ENCODE peak calls at places on chromosomes 1 and 21, in four cellular contexts. J is HCT116, L is left lung, K is AG10803. X is an unnamed sample.
A peak's percentile ranks its signal among the peaks of the same experiment; 100 is the strongest.

GRCh38 chr1:203926025-203926540 is 64.7 kb downstream of the SNRPE start:
- DNase-seq in J (no peak), K (peak; percentile 67), L (no peak), X (peak; percentile 71)

GRCh38 chr1:185345913-185346717 is 29.1 kb upstream of the IVNS1ABP start:
- DNase-seq in K (no peak), L (no peak), J (no peak), X (no peak)

GRCh38 chr1:34784751-34785221 is 3.8 kb downstream of the GJB3 start:
- DNase-seq in L (no peak), K (no peak), J (no peak), X (no peak)

GRCh38 chr1:203244776-203245175 is 15.3 kb upstream of the CHIT1 start:
- DNase-seq in L (no peak), K (no peak), J (no peak), X (no peak)

GRCh38 chr21:33569986-33570385 is 18.5 kb downstream of the DONSON start:
- DNase-seq in K (no peak), J (no peak), L (no peak), X (no peak)

GRCh38 chr1:172356620-172357019 is 63.9 kb upstream of the C1orf105 start:
- DNase-seq in K (peak; percentile 43), J (peak; percentile 56), L (no peak), X (peak; percentile 97)

GRCh38 chr1:70090875-70091274 is 114.5 kb downstream of the LRRC40 start:
- DNase-seq in K (peak; percentile 83), L (no peak), J (no peak), X (peak; percentile 48)

GRCh38 chr1:106435269-106435668 is 621.2 kb upstream of the PRMT6 start:
- DNase-seq in J (no peak), L (no peak), K (no peak), X (no peak)

GRCh38 chr1:244628719-244629299 is 24.1 kb upstream of the DESI2 start:
- DNase-seq in L (no peak), J (no peak), K (no peak), X (peak; percentile 6)

GRCh38 chr21:33403786-33404571 is 766 bp downstream of the IFNGR2 start:
- DNase-seq in K (peak; percentile 64), L (peak; percentile 68), J (no peak), X (peak; percentile 61)

GRCh38 chr1:72704841-72705477 is 422.6 kb upstream of the NEGR1 start:
- DNase-seq in J (no peak), K (no peak), L (no peak), X (no peak)

GRCh38 chr21:43922949-43923348 is 57.9 kb downstream of the AGPAT3 start:
- DNase-seq in J (no peak), K (no peak), L (no peak), X (no peak)

GRCh38 chr1:239228451-239228850 is 157.9 kb upstream of the CHRM3 start:
- DNase-seq in K (no peak), J (no peak), L (no peak), X (no peak)

GRCh38 chr21:45970674-45971486 is 10.7 kb upstream of the COL6A1 start:
- DNase-seq in L (no peak), J (no peak), K (no peak), X (peak; percentile 60)

GRCh38 chr1:242205622-242206489 is 207.0 kb upstream of the MAP1LC3C start:
- DNase-seq in L (no peak), J (no peak), K (peak; percentile 2), X (no peak)

GRCh38 chr1:156407344-156407743 is 38.3 kb downstream of the RHBG start:
- DNase-seq in L (no peak), K (no peak), J (no peak), X (no peak)

GRCh38 chr21:16908087-16908486 is 604.8 kb upstream of the CXADR start:
- DNase-seq in L (peak; percentile 33), K (peak; percentile 62), J (no peak), X (peak; percentile 39)

GRCh38 chr1:166813508-166814223 is 25.6 kb upstream of the POGK start:
- DNase-seq in K (no peak), L (no peak), J (no peak), X (no peak)

GRCh38 chr21:29056005-29056404 is 17.4 kb downstream of the CCT8 start:
- DNase-seq in J (no peak), L (no peak), K (no peak), X (peak; percentile 30)

GRCh38 chr1:193125369-193125768 is 3.5 kb downstream of the CDC73 start:
- DNase-seq in L (no peak), K (no peak), J (no peak), X (no peak)
- H3K4me3 ChIP-seq in L (no peak overlapping the region), K (no peak overlapping the region), J (no peak overlapping the region), X (no peak overlapping the region)

GRCh38 chr1:21622466-21623315 is 46.5 kb downstream of the RAP1GAP start:
- DNase-seq in K (no peak), L (no peak), J (no peak), X (no peak)
- H3K4me3 ChIP-seq in K (peak overlapping the region; percentile 33), L (peak overlapping the region; percentile 15), J (peak overlapping the region; percentile 58), X (peak overlapping the region; percentile 33)

DNA sequence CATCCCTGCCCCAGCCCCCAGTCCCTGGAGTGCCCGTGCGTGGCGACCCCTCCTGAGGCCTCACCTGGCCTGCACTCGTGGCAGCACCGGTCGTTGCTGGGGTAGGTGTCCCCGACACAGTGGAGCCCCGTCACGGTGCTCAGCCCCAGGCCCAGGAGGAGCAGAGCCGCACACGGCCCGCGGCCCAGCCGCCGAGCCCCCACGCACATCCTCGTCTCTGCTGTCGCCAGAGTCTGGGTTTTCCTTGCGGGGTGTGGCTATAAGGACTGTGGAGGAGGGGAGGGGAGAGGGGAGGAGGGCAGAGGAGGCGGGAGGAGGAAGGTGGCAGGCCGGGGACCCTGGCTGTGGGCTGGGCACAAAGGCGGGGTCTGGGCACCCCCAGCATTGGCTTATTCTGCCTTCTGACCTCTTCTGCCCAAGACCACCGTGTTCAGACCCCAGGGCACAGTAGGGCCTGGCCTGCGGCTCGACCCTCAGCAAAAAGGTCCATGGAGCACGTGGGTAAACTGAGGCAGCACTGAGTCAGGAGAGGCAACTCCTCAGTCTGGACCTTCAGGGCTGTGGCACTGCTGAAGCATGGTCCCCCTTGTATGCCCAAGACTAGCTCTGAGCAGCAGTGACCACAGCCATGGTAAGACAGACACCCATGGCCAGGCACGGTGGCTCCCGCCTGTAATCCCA is at the start of gene TNFRSF4:
- DNase-seq in J (no peak), L (no peak), K (no peak), X (no peak)
- H3K4me3 ChIP-seq in J (no peak within 1 kb of the TSS), L (peak within 1 kb of the TSS; percentile 32), K (no peak within 1 kb of the TSS), X (no peak within 1 kb of the TSS)

GRCh38 chr1:154410185-154410827 is 5.2 kb downstream of the IL6R start:
- DNase-seq in J (no peak), L (no peak), K (no peak), X (no peak)
- H3K4me3 ChIP-seq in J (no peak overlapping the region), L (no peak overlapping the region), K (no peak overlapping the region), X (no peak overlapping the region)

X was measured in fibroblast of villous mesenchyme.